ENCODE peak calls at places on chromosomes 5 and 9, in seven cellular contexts. Q is activated T-cell treated with anti-CD3 and anti-CD28 coated beads for 1 hour; N is HT1080; G is nephron progenitor cell; C is cardiac muscle cell; H is HFFc6; O is naive thymus-derived CD4-positive, alpha-beta T cell. Z is an unnamed sample.

GRCh38 chr5:150582281-150582791 is 58.1 kb upstream of the SYNPO start:
- DNase-seq in Q (no peak), N (no peak), G (peak; percentile 74), C (peak; percentile 90), H (no peak), O (no peak), Z (no peak)

GRCh38 chr9:132160802-132161742 is 786 bp upstream of the NTNG2 start:
- DNase-seq in Q (peak; percentile 34), N (peak; percentile 69), G (peak; percentile 41), C (peak; percentile 77), H (peak; percentile 58), O (peak; percentile 40), Z (peak; percentile 83)

GRCh38 chr5:108238936-108239887 is 142.7 kb downstream of the FBXL17 start:
- DNase-seq in Q (no peak), N (peak; percentile 48), G (no peak), C (peak; percentile 5), H (no peak), O (no peak), Z (no peak)

GRCh38 chr5:145804701-145805100 is 30.4 kb downstream of the PRELID2 start:
- DNase-seq in Q (no peak), N (no peak), G (no peak), C (no peak), H (no peak), O (no peak), Z (no peak)

GRCh38 chr9:16309350-16310271 is 560.9 kb downstream of the BNC2 start:
- DNase-seq in Q (no peak), N (no peak), G (no peak), C (peak; percentile 67), H (no peak), O (no peak), Z (no peak)

GRCh38 chr9:37036237-37037136 is 2.4 kb upstream of the PAX5 start:
- DNase-seq in Q (no peak), N (no peak), G (peak; percentile 57), C (peak; percentile 37), H (no peak), O (no peak), Z (no peak)

GRCh38 chr9:71990466-71990865 is 69.9 kb downstream of the C9orf57 start:
- DNase-seq in Q (no peak), N (peak; percentile 18), G (no peak), C (no peak), H (peak; percentile 1), O (no peak), Z (no peak)

GRCh38 chr5:72509401-72509800 is 2.2 kb upstream of the ZNF366 start:
- DNase-seq in Q (no peak), N (no peak), G (no peak), C (no peak), H (no peak), O (no peak), Z (no peak)

GRCh38 chr5:78597068-78597857 is 51.3 kb downstream of the LHFPL2 start:
- DNase-seq in Q (no peak), N (peak; percentile 65), G (no peak), C (peak; percentile 88), H (peak; percentile 72), O (no peak), Z (no peak)

GRCh38 chr5:171571663-171572062 is 152.2 kb downstream of the FGF18 start:
- DNase-seq in Q (no peak), N (peak; percentile 80), G (no peak), C (peak; percentile 55), H (peak; percentile 39), O (no peak), Z (no peak)

GRCh38 chr9:133609311-133610098 is at the start of gene FAM163B:
- DNase-seq in Q (peak; percentile 20), N (no peak), G (peak; percentile 96), C (peak; percentile 69), H (no peak), O (peak; percentile 65), Z (peak; percentile 55)

GRCh38 chr9:28921857-28922500 is 1348.7 kb upstream of the C9orf72 start:
- DNase-seq in Q (no peak), N (no peak), G (no peak), C (no peak), H (no peak), O (no peak), Z (no peak)

GRCh38 chr5:24475101-24475500 is 169.7 kb downstream of the CDH10 start:
- DNase-seq in Q (no peak), N (no peak), G (no peak), C (no peak), H (no peak), O (no peak), Z (no peak)

GRCh38 chr9:81980568-81980967 is 8.0 kb upstream of the SPATA31D1 start:
- DNase-seq in Q (no peak), N (no peak), G (no peak), C (no peak), H (no peak), O (no peak), Z (no peak)

GRCh38 chr5:57858905-57859304 is 376.3 kb upstream of the ACTBL2 start:
- DNase-seq in Q (no peak), N (no peak), G (no peak), C (peak; percentile 22), H (no peak), O (no peak), Z (no peak)

GRCh38 chr9:99895510-99895909 is 10.9 kb upstream of the STX17 start:
- DNase-seq in Q (no peak), N (no peak), G (no peak), C (no peak), H (no peak), O (no peak), Z (no peak)

Z was measured in D341Med.